ENCODE peak calls at places on chromosomes 13 and 19, in eight cellular contexts. K is stimulated activated CD4-positive, alpha-beta T cell treated with anti-CD3 and anti-CD28 coated beads, Interleukin-4, amount 100 ng/mL, for 4 hours; W is nucleus accumbens; E is SJSA1; C is HEK293T; N is NCI-H1694; Q is activated CD4-positive, alpha-beta T cell treated with anti-CD3 and anti-CD28 coated beads, Interleukin-2, amount 50 U/mL, for 1 hour; I is lower leg skin. L is an unnamed sample.
A peak's percentile ranks its signal among the peaks of the same experiment; 100 is the strongest.

GRCh38 chr13:23868521-23868920 is 20.7 kb downstream of the MIPEP start:
- DNase-seq in K (no peak), W (no peak), E (no peak), C (no peak), N (no peak), Q (no peak), I (no peak), L (peak; percentile 94)

GRCh38 chr13:97753942-97754670 is 199.4 kb upstream of the IPO5 start:
- DNase-seq in K (no peak), W (no peak), E (no peak), C (peak; percentile 12), N (no peak), Q (no peak), I (no peak), L (peak; percentile 3)

GRCh38 chr13:112972867-112973576 is 4.0 kb downstream of the MCF2L start:
- DNase-seq in K (no peak), W (no peak), E (no peak), C (no peak), N (no peak), Q (no peak), I (no peak), L (no peak)

GRCh38 chr13:111337206-111337605 is 16.8 kb downstream of the TEX29 start:
- DNase-seq in K (no peak), W (no peak), E (peak; percentile 48), C (no peak), N (no peak), Q (no peak), I (peak; percentile 29), L (peak; percentile 95)

GRCh38 chr19:5406816-5407215 is 48.4 kb upstream of the ZNRF4 start:
- DNase-seq in K (no peak), W (no peak), E (no peak), C (no peak), N (no peak), Q (no peak), I (no peak), L (no peak)

GRCh38 chr13:40982772-40983171 is 36.3 kb downstream of the ELF1 start:
- DNase-seq in K (peak; percentile 70), W (no peak), E (no peak), C (peak; percentile 20), N (no peak), Q (no peak), I (no peak), L (peak; percentile 5)

GRCh38 chr13:36475468-36475867 is 43.2 kb downstream of the CCNA1 start:
- DNase-seq in K (no peak), W (no peak), E (no peak), C (no peak), N (no peak), Q (no peak), I (no peak), L (peak; percentile 40)

GRCh38 chr13:30681489-30682242 is 53.7 kb upstream of the ALOX5AP start:
- DNase-seq in K (no peak), W (no peak), E (no peak), C (no peak), N (no peak), Q (no peak), I (no peak), L (peak; percentile 30)

GRCh38 chr13:92677571-92677970 is 549.0 kb upstream of the GPC6 start:
- DNase-seq in K (no peak), W (no peak), E (no peak), C (peak; percentile 37), N (no peak), Q (no peak), I (no peak), L (no peak)

GRCh38 chr19:7550987-7551761 is 15.7 kb downstream of the PNPLA6 start:
- DNase-seq in K (peak; percentile 19), W (peak; percentile 68), E (no peak), C (peak; percentile 93), N (no peak), Q (peak; percentile 12), I (no peak), L (peak; percentile 52)

GRCh38 chr13:32627793-32628192 is 41.5 kb downstream of the PDS5B start:
- DNase-seq in K (no peak), W (no peak), E (no peak), C (no peak), N (no peak), Q (no peak), I (no peak), L (no peak)

GRCh38 chr19:55372316-55373081 is 2.2 kb upstream of the IL11 start:
- DNase-seq in K (no peak), W (no peak), E (peak; percentile 93), C (no peak), N (no peak), Q (no peak), I (no peak), L (peak; percentile 89)

GRCh38 chr13:66468656-66469055 is 761.5 kb downstream of the PCDH9 start:
- DNase-seq in K (no peak), W (no peak), E (no peak), C (no peak), N (no peak), Q (no peak), I (no peak), L (peak; percentile 20)

GRCh38 chr13:109610517-109610916 is 175.9 kb downstream of the IRS2 start:
- DNase-seq in K (peak; percentile 7), W (no peak), E (peak; percentile 60), C (peak; percentile 3), N (no peak), Q (peak; percentile 19), I (no peak), L (peak; percentile 35)

GRCh38 chr13:45108716-45109706 is 11.3 kb upstream of the GTF2F2 start:
- DNase-seq in K (no peak), W (no peak), E (no peak), C (no peak), N (no peak), Q (no peak), I (no peak), L (peak; percentile 28)

GRCh38 chr19:46863818-46864629 is 3.2 kb downstream of the ARHGAP35 start:
- DNase-seq in K (no peak), W (no peak), E (peak; percentile 75), C (no peak), N (no peak), Q (no peak), I (peak; percentile 75), L (peak; percentile 64)

GRCh38 chr19:14059652-14060155 is 2.2 kb downstream of the PALM3 start:
- DNase-seq in K (no peak), W (no peak), E (no peak), C (no peak), N (no peak), Q (no peak), I (peak; percentile 75), L (no peak)

GRCh38 chr13:94674609-94675348 is 37.6 kb downstream of the SOX21 start:
- DNase-seq in K (peak; percentile 27), W (no peak), E (peak; percentile 4), C (peak; percentile 92), N (peak; percentile 45), Q (peak; percentile 54), I (no peak), L (peak; percentile 65)

GRCh38 chr13:66689037-66689619 is 541.0 kb downstream of the PCDH9 start:
- DNase-seq in K (no peak), W (no peak), E (no peak), C (no peak), N (no peak), Q (no peak), I (no peak), L (peak; percentile 50)

L was measured in ELR.